ENCODE peak calls at places on chromosomes 2 and 18, in six cellular contexts. I is trophoblast cell, F is neuronal stem cell, X is IMR-90, W is mesenchymal stem cell, A is H1. B is an unnamed sample.

GRCh38 chr18:42053188-42053781 is 98.3 kb downstream of the PIK3C3 start:
- DNase-seq in I (peak), F (peak), X (peak), W (peak), A (peak), B (peak)

GRCh38 chr2:201363857-201364560 is 6.9 kb upstream of the FLACC1 start:
- DNase-seq in I (peak), F (no peak), X (peak), W (peak), A (no peak), B (peak)

GRCh38 chr2:45435316-45435715 is 175.8 kb downstream of the SRBD1 start:
- DNase-seq in I (peak), F (no peak), X (peak), W (peak), A (no peak), B (no peak)

GRCh38 chr2:59458862-59459261 is 1094.6 kb downstream of the BCL11A start:
- DNase-seq in I (no peak), F (no peak), X (no peak), W (no peak), A (no peak), B (peak)

GRCh38 chr2:28172114-28172898 is 220.4 kb upstream of the FOSL2 start:
- DNase-seq in I (peak), F (no peak), X (peak), W (peak), A (no peak), B (no peak)

GRCh38 chr2:188647671-188648070 is 326.5 kb upstream of the COL3A1 start:
- DNase-seq in I (no peak), F (no peak), X (no peak), W (no peak), A (no peak), B (no peak)

GRCh38 chr2:44719564-44719963 is 221.9 kb upstream of the SIX3 start:
- DNase-seq in I (no peak), F (no peak), X (no peak), W (no peak), A (no peak), B (no peak)

GRCh38 chr2:11775384-11775783 is 29.0 kb downstream of the LPIN1 start:
- DNase-seq in I (no peak), F (no peak), X (peak), W (peak), A (no peak), B (no peak)

GRCh38 chr2:241777167-241777685 is 604 bp downstream of the GAL3ST2 start:
- DNase-seq in I (no peak), F (no peak), X (no peak), W (no peak), A (peak), B (no peak)

GRCh38 chr2:131067465-131067864 is 25.8 kb downstream of the FAM168B start:
- DNase-seq in I (no peak), F (no peak), X (no peak), W (no peak), A (no peak), B (no peak)

GRCh38 chr18:51196116-51196810 is 1.2 kb downstream of the MEX3C start:
- DNase-seq in I (peak), F (peak), X (peak), W (peak), A (no peak), B (no peak)

GRCh38 chr18:1665064-1665463 is 760.4 kb downstream of the ADCYAP1 start:
- DNase-seq in I (no peak), F (no peak), X (no peak), W (no peak), A (no peak), B (no peak)

GRCh38 chr18:75112486-75113096 is 96.3 kb downstream of the PTGR3 start:
- DNase-seq in I (no peak), F (no peak), X (no peak), W (no peak), A (no peak), B (no peak)

GRCh38 chr2:56410140-56410539 is 226.3 kb downstream of the CCDC85A start:
- DNase-seq in I (peak), F (no peak), X (peak), W (peak), A (no peak), B (no peak)

GRCh38 chr2:144516981-144517824 is 2.7 kb downstream of the ZEB2 start:
- DNase-seq in I (peak), F (no peak), X (peak), W (peak), A (peak), B (peak)

GRCh38 chr2:70898363-70899240 is 37.1 kb upstream of the ATP6V1B1 start:
- DNase-seq in I (no peak), F (no peak), X (no peak), W (no peak), A (peak), B (no peak)

GRCh38 chr2:10716581-10716980 is 4.8 kb upstream of the ATP6V1C2 start:
- DNase-seq in I (peak), F (no peak), X (no peak), W (no peak), A (no peak), B (no peak)

GRCh38 chr2:98037206-98037605 is 41.5 kb upstream of the TMEM131 start:
- DNase-seq in I (no peak), F (no peak), X (no peak), W (no peak), A (no peak), B (no peak)

GRCh38 chr2:197377670-197378069 is 57.2 kb downstream of the SF3B1 start:
- DNase-seq in I (no peak), F (no peak), X (no peak), W (no peak), A (no peak), B (no peak)

GRCh38 chr2:165572155-165572554 is 102.7 kb downstream of the CSRNP3 start:
- DNase-seq in I (no peak), F (no peak), X (no peak), W (no peak), A (no peak), B (no peak)

GRCh38 chr2:105455488-105455991 is 56.7 kb upstream of the FHL2 start:
- DNase-seq in I (peak), F (no peak), X (peak), W (peak), A (no peak), B (peak)

GRCh38 chr18:74316257-74317180 is 880 bp downstream of the C18orf63 start:
- DNase-seq in I (peak), F (no peak), X (peak), W (peak), A (no peak), B (peak)

GRCh38 chr2:11080253-11081115 is 74.8 kb upstream of the SLC66A3 start:
- DNase-seq in I (no peak), F (peak), X (no peak), W (no peak), A (peak), B (no peak)

GRCh38 chr2:13240061-13240460 is 523.3 kb downstream of the TRIB2 start:
- DNase-seq in I (no peak), F (no peak), X (no peak), W (no peak), A (no peak), B (no peak)

GRCh38 chr2:109719871-109720270 is 74.2 kb upstream of the RGPD5 start:
- DNase-seq in I (no peak), F (no peak), X (no peak), W (no peak), A (peak), B (no peak)

GRCh38 chr2:37189452-37190153 is 1.1 kb upstream of the SULT6B1 start:
- DNase-seq in I (peak), F (no peak), X (peak), W (peak), A (no peak), B (peak)

GRCh38 chr18:41396861-41397260 is 558.2 kb upstream of the PIK3C3 start:
- DNase-seq in I (peak), F (no peak), X (peak), W (no peak), A (no peak), B (no peak)

GRCh38 chr2:193428336-193428818 is 1233.6 kb upstream of the TMEFF2 start:
- DNase-seq in I (no peak), F (peak), X (no peak), W (no peak), A (no peak), B (peak)

GRCh38 chr18:23077493-23078256 is 57.6 kb upstream of the CABLES1 start:
- DNase-seq in I (peak), F (no peak), X (no peak), W (peak), A (no peak), B (peak)

GRCh38 chr2:33788044-33788443 is 188.9 kb upstream of the FAM98A start:
- DNase-seq in I (peak), F (no peak), X (peak), W (peak), A (no peak), B (peak)

GRCh38 chr2:191478754-191479679 is 198.9 kb upstream of the NABP1 start:
- DNase-seq in I (no peak), F (peak), X (peak), W (no peak), A (no peak), B (peak)

GRCh38 chr2:70388813-70389212 is 86.9 kb upstream of the FAM136A start:
- DNase-seq in I (no peak), F (no peak), X (no peak), W (no peak), A (no peak), B (no peak)

GRCh38 chr2:179701524-179702110 is 159.8 kb downstream of the ZNF385B start:
- DNase-seq in I (peak), F (no peak), X (peak), W (no peak), A (no peak), B (no peak)

GRCh38 chr2:227414846-227415245 is 27.1 kb upstream of the SCYGR1 start:
- DNase-seq in I (peak), F (no peak), X (peak), W (peak), A (no peak), B (no peak)

GRCh38 chr2:86420913-86421312 is 20.3 kb upstream of the KDM3A start:
- DNase-seq in I (no peak), F (no peak), X (no peak), W (no peak), A (no peak), B (no peak)

GRCh38 chr2:156380117-156380645 is 47.7 kb upstream of the NR4A2 start:
- DNase-seq in I (no peak), F (no peak), X (no peak), W (no peak), A (no peak), B (peak)

GRCh38 chr2:42998721-42999120 is 206.3 kb upstream of the HAAO start:
- DNase-seq in I (no peak), F (no peak), X (no peak), W (no peak), A (no peak), B (no peak)

GRCh38 chr2:234422242-234422641 is 74.6 kb downstream of the ARL4C start:
- DNase-seq in I (peak), F (no peak), X (peak), W (peak), A (no peak), B (no peak)

GRCh38 chr2:164430166-164430783 is 191.0 kb downstream of the GRB14 start:
- DNase-seq in I (peak), F (peak), X (peak), W (peak), A (no peak), B (peak)

GRCh38 chr18:77151791-77152517 is 19.4 kb upstream of the MBP start:
- DNase-seq in I (no peak), F (no peak), X (no peak), W (no peak), A (no peak), B (no peak)

GRCh38 chr2:47189635-47190034 is 34.5 kb upstream of the STPG4 start:
- DNase-seq in I (no peak), F (no peak), X (peak), W (peak), A (no peak), B (no peak)
- H3K4me3 ChIP-seq in I (no peak), F (no peak), X (no peak), W (peak), A (no peak), B (no peak)

DNA sequence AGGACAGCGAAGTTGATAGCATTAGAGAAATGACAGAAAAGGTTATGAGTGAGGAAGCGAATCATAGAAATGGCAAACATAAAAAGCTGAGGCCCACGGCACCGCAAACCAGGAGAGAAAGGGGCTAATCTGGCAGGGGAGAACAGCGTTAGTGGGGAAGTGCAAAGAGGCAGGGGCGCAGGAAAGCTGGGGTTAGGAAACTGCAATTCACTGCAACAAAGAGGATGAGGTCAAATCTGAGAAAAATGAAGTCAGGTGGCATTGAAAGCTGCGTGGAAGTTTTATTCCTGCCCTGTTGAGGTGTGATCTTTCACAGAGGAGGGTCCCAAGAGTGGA is 644 bp upstream of the ABI2 start:
- DNase-seq in I (no peak), F (no peak), X (no peak), W (no peak), A (no peak), B (no peak)
- H2BK5ac ChIP-seq in I (peak), F (no peak), X (peak), W (no peak), A (peak), B (peak)

GRCh38 chr2:231706731-231707624 is 1.3 kb upstream of the PTMA start:
- DNase-seq in I (peak), F (peak), X (peak), W (peak), A (peak), B (peak)
- H2AK5ac ChIP-seq in I (peak), F (peak), X (peak), W (peak), A (peak), B (peak)

GRCh38 chr2:238890806-238891666 is 43.2 kb downstream of the TWIST2 start:
- DNase-seq in I (no peak), F (no peak), X (no peak), W (no peak), A (no peak), B (no peak)
- H3K4me3 ChIP-seq in I (no peak), F (no peak), X (no peak), W (no peak), A (no peak), B (no peak)

GRCh38 chr18:54528942-54529376 is 62.1 kb upstream of the DYNAP start:
- DNase-seq in I (no peak), F (no peak), X (no peak), W (no peak), A (no peak), B (peak)
- H2BK5ac ChIP-seq in I (no peak), F (no peak), X (no peak), W (no peak), A (peak), B (no peak)

DNA sequence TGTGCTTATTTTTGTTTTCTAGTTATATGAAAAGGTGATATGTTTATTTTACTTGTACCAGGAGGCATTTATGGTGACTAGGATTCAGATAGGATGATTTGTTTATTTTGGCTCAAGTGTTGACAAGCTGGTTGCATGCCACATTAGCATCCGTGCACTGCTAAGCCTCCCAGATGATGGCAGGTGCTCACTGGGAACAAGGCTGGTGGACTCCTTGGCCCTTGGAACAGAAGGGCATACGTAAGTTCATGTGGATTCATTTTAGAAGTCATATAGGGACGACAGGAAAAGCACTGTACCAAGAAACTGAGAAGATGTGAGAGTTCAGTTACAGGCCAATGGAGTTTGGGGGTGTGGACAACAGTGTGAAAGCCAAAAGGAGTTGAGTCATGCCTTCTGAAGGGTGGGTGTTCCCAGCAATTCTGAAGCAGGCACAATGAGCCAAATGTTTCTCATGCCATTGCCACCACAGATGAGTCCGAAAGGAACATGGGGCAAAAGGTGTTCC is 166.2 kb downstream of the PHLPP1 start:
- DNase-seq in I (no peak), F (no peak), X (peak), W (peak), A (no peak), B (peak)
- H2AK5ac ChIP-seq in I (no peak), F (no peak), X (peak), W (no peak), A (no peak), B (no peak)

DNA sequence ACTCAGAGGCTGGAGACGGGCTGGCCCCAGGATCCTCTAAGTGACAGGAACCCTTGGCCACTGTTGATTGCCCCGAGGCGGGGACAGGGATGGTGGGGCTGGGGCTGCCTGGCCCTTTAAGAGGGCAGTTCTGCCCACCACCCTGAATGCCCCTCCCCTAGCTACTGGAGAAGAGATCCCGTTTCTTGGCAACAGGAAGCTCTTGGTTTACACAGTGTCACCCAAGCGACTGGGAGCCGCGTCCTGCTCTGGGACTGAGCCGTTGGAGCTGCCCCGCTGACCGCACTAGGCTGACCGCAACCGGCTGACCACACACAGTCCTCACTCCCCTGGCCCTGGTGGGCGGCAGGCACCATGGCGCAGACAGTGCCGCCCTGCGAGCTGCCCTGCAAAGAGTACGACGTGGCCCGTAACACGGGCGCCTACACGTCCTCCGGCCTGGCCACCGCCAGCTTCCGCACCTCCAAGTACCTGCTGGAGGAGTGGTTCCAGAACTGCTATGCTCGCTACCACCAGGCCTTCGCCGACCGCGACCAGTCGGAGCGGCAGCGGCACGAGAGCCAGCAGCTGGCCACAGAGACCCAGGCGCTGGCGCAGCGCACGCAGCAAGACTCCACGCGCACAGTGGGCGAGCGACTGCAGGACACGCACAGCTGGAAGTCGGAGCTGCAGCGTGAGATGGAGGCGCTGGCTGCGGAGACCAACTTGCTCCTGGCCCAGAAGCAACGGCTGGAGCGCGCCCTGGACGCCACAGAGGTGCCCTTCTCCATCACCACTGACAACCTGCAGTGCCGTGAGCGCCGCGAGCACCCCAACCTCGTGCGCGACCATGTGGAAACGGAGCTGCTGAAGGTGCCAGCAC is at the start of gene TEKT4:
- DNase-seq in I (no peak), F (no peak), X (no peak), W (no peak), A (peak), B (peak)
- H3K4me3 ChIP-seq in I (no peak), F (peak), X (no peak), W (no peak), A (no peak), B (no peak)

DNA sequence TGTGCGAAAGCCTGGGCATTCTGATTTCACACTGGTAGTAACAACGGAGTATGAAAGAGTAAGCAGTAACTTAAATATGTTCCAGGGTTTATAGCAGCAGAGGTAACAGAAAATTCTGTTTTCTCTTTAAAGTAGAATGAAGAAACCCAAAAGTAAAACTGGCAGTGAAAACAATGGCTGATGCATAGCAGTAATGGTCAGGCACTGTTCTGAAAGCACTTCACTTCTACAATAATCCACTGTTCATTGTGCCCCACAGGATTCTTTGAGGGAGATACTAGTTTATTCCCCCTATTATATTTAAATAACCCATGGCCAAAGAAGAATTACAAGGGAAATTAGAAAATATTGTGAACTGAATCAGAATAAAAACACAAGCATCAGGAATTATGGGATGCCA is 9.3 kb upstream of the DNAJC10 start:
- DNase-seq in I (no peak), F (no peak), X (no peak), W (no peak), A (no peak), B (no peak)
- H2BK5ac ChIP-seq in I (no peak), F (no peak), X (no peak), W (no peak), A (no peak), B (no peak)

GRCh38 chr2:217552081-217552480 is 450.7 kb downstream of the TNS1 start:
- DNase-seq in I (peak), F (no peak), X (no peak), W (no peak), A (no peak), B (peak)
- H2AK5ac ChIP-seq in I (no peak), F (no peak), X (peak), W (peak), A (no peak), B (no peak)

GRCh38 chr2:237612527-237613357 is 14.6 kb upstream of the LRRFIP1 start:
- DNase-seq in I (no peak), F (no peak), X (no peak), W (no peak), A (no peak), B (no peak)

GRCh38 chr2:237614151-237614720 is 13.2 kb upstream of the LRRFIP1 start:
- DNase-seq in I (peak), F (no peak), X (peak), W (peak), A (no peak), B (peak)

GRCh38 chr2:237615631-237616249 is 11.6 kb upstream of the LRRFIP1 start:
- DNase-seq in I (no peak), F (no peak), X (no peak), W (no peak), A (no peak), B (no peak)

GRCh38 chr2:237616373-237617304 is 10.7 kb upstream of the LRRFIP1 start:
- DNase-seq in I (no peak), F (no peak), X (peak), W (peak), A (no peak), B (no peak)

GRCh38 chr2:237613679-237614078 is 13.7 kb upstream of the LRRFIP1 start:
- DNase-seq in I (no peak), F (no peak), X (no peak), W (no peak), A (no peak), B (peak)
- H3K4me3 ChIP-seq in I (no peak), F (no peak), X (no peak), W (no peak), A (no peak), B (no peak)

B was measured in mesendoderm.